ENCODE peak calls at places on chromosomes 12 and 14, in seven cellular contexts. One of them, this sample, is unnamed.

GRCh38 chr12:113762155-113762848 is 203.8 kb downstream of the RBM19 start:
- DNase-seq in K562: no peak
- DNase-seq in HCT116: no peak
- DNase-seq in GM12878: no peak
- DNase-seq in SK-N-SH: peak
- DNase-seq in HepG2: no peak
- DNase-seq in T47D: no peak
- DNase-seq in this sample: no peak

GRCh38 chr12:1606021-1606622 is 11.7 kb upstream of the FBXL14 start:
- DNase-seq in GM12878: peak
- DNase-seq in T47D: no peak
- DNase-seq in HepG2: peak
- DNase-seq in SK-N-SH: peak
- DNase-seq in K562: peak
- DNase-seq in HCT116: peak
- DNase-seq in this sample: no peak

GRCh38 chr12:21434704-21435103 is 2.8 kb upstream of the PYROXD1 start:
- DNase-seq in T47D: no peak
- DNase-seq in SK-N-SH: no peak
- DNase-seq in HepG2: no peak
- DNase-seq in HCT116: no peak
- DNase-seq in K562: no peak
- DNase-seq in GM12878: no peak
- DNase-seq in this sample: no peak

GRCh38 chr14:36317650-36318049 is 2.8 kb downstream of the MBIP start:
- DNase-seq in SK-N-SH: no peak
- DNase-seq in HepG2: no peak
- DNase-seq in HCT116: no peak
- DNase-seq in GM12878: no peak
- DNase-seq in T47D: no peak
- DNase-seq in K562: no peak
- DNase-seq in this sample: no peak

GRCh38 chr14:100748403-100748802 is 21.7 kb downstream of the DLK1 start:
- DNase-seq in HCT116: no peak
- DNase-seq in T47D: no peak
- DNase-seq in K562: no peak
- DNase-seq in SK-N-SH: no peak
- DNase-seq in HepG2: no peak
- DNase-seq in GM12878: no peak
- DNase-seq in this sample: no peak

GRCh38 chr12:44668443-44668842 is 207.7 kb downstream of the NELL2 start:
- DNase-seq in SK-N-SH: no peak
- DNase-seq in HepG2: no peak
- DNase-seq in HCT116: no peak
- DNase-seq in GM12878: no peak
- DNase-seq in T47D: no peak
- DNase-seq in K562: no peak
- DNase-seq in this sample: no peak

GRCh38 chr12:92068441-92068840 is 77.2 kb downstream of the BTG1 start:
- DNase-seq in K562: no peak
- DNase-seq in SK-N-SH: peak
- DNase-seq in GM12878: no peak
- DNase-seq in HepG2: peak
- DNase-seq in HCT116: no peak
- DNase-seq in T47D: no peak
- DNase-seq in this sample: no peak

GRCh38 chr12:7354521-7354920 is 50.6 kb downstream of the ACSM4 start:
- DNase-seq in HCT116: no peak
- DNase-seq in HepG2: no peak
- DNase-seq in GM12878: no peak
- DNase-seq in K562: no peak
- DNase-seq in T47D: no peak
- DNase-seq in SK-N-SH: no peak
- DNase-seq in this sample: no peak

GRCh38 chr12:66405395-66405794 is 103.1 kb downstream of the HELB start:
- DNase-seq in K562: no peak
- DNase-seq in GM12878: no peak
- DNase-seq in HepG2: no peak
- DNase-seq in HCT116: no peak
- DNase-seq in T47D: no peak
- DNase-seq in SK-N-SH: no peak
- DNase-seq in this sample: no peak

GRCh38 chr12:54246011-54246641 is 33.8 kb downstream of the CBX5 start:
- DNase-seq in T47D: no peak
- DNase-seq in GM12878: no peak
- DNase-seq in K562: no peak
- DNase-seq in SK-N-SH: no peak
- DNase-seq in HCT116: no peak
- DNase-seq in HepG2: no peak
- DNase-seq in this sample: no peak

GRCh38 chr14:91258021-91258618 is 13.6 kb upstream of the GPR68 start:
- DNase-seq in SK-N-SH: no peak
- DNase-seq in GM12878: no peak
- DNase-seq in HCT116: no peak
- DNase-seq in T47D: no peak
- DNase-seq in HepG2: no peak
- DNase-seq in K562: no peak
- DNase-seq in this sample: no peak

GRCh38 chr14:50335389-50335788 is 23.3 kb downstream of the DMAC2L start:
- DNase-seq in GM12878: no peak
- DNase-seq in HCT116: no peak
- DNase-seq in K562: no peak
- DNase-seq in HepG2: peak
- DNase-seq in T47D: no peak
- DNase-seq in SK-N-SH: peak
- DNase-seq in this sample: peak

GRCh38 chr12:113204806-113205205 is 16.5 kb upstream of the TPCN1 start:
- DNase-seq in HepG2: no peak
- DNase-seq in GM12878: no peak
- DNase-seq in K562: no peak
- DNase-seq in T47D: no peak
- DNase-seq in SK-N-SH: no peak
- DNase-seq in HCT116: no peak
- DNase-seq in this sample: no peak

GRCh38 chr14:94309721-94310120 is 13.4 kb downstream of the SERPINA6 start:
- DNase-seq in HCT116: no peak
- DNase-seq in HepG2: no peak
- DNase-seq in K562: no peak
- DNase-seq in T47D: no peak
- DNase-seq in SK-N-SH: no peak
- DNase-seq in GM12878: no peak
- DNase-seq in this sample: no peak

GRCh38 chr12:57825451-57825850 is 6.9 kb upstream of the AVIL start:
- DNase-seq in K562: no peak
- DNase-seq in HCT116: no peak
- DNase-seq in HepG2: no peak
- DNase-seq in GM12878: no peak
- DNase-seq in SK-N-SH: no peak
- DNase-seq in T47D: no peak
- DNase-seq in this sample: no peak

GRCh38 chr12:69872804-69873203 is 47.8 kb downstream of the MYRFL start:
- DNase-seq in HepG2: no peak
- DNase-seq in T47D: no peak
- DNase-seq in GM12878: no peak
- DNase-seq in K562: no peak
- DNase-seq in SK-N-SH: no peak
- DNase-seq in HCT116: no peak
- DNase-seq in this sample: no peak

GRCh38 chr14:32512813-32513212 is 183.7 kb downstream of the AKAP6 start:
- DNase-seq in SK-N-SH: no peak
- DNase-seq in K562: no peak
- DNase-seq in GM12878: no peak
- DNase-seq in HepG2: no peak
- DNase-seq in HCT116: no peak
- DNase-seq in T47D: no peak
- DNase-seq in this sample: no peak

GRCh38 chr12:88753074-88753473 is 172.8 kb upstream of the KITLG start:
- DNase-seq in HepG2: no peak
- DNase-seq in GM12878: no peak
- DNase-seq in K562: no peak
- DNase-seq in HCT116: no peak
- DNase-seq in T47D: no peak
- DNase-seq in SK-N-SH: no peak
- DNase-seq in this sample: no peak

GRCh38 chr12:5003025-5003666 is 40.5 kb upstream of the KCNA5 start:
- DNase-seq in HepG2: peak
- DNase-seq in SK-N-SH: peak
- DNase-seq in K562: peak
- DNase-seq in HCT116: peak
- DNase-seq in GM12878: no peak
- DNase-seq in T47D: peak
- DNase-seq in this sample: peak

GRCh38 chr12:40207551-40207950 is 17.2 kb upstream of the LRRK2 start:
- DNase-seq in HCT116: no peak
- DNase-seq in HepG2: no peak
- DNase-seq in T47D: no peak
- DNase-seq in SK-N-SH: no peak
- DNase-seq in K562: no peak
- DNase-seq in GM12878: no peak
- DNase-seq in this sample: no peak

GRCh38 chr12:78290606-78291345 is 460.1 kb downstream of the NAV3 start:
- DNase-seq in HCT116: no peak
- DNase-seq in SK-N-SH: no peak
- DNase-seq in K562: no peak
- DNase-seq in GM12878: no peak
- DNase-seq in T47D: no peak
- DNase-seq in HepG2: peak
- DNase-seq in this sample: no peak
- TF ChIP-seq JUND in HCT116: no peak
- TF ChIP-seq JUND in SK-N-SH: peak
- TF ChIP-seq JUND in K562: no peak
- TF ChIP-seq JUND in GM12878: no peak
- TF ChIP-seq JUND in T47D: no peak
- TF ChIP-seq JUND in HepG2: no peak
- TF ChIP-seq JUND in this sample: no peak

GRCh38 chr14:65290830-65291229 is 121.7 kb upstream of the FUT8 start:
- DNase-seq in K562: no peak
- DNase-seq in SK-N-SH: no peak
- DNase-seq in HepG2: peak
- DNase-seq in GM12878: no peak
- DNase-seq in HCT116: peak
- DNase-seq in T47D: no peak
- DNase-seq in this sample: no peak

GRCh38 chr14:65282909-65283253 is 129.6 kb upstream of the FUT8 start:
- DNase-seq in GM12878: no peak
- DNase-seq in HepG2: no peak
- DNase-seq in SK-N-SH: no peak
- DNase-seq in K562: no peak
- DNase-seq in HCT116: no peak
- DNase-seq in T47D: no peak
- DNase-seq in this sample: no peak

GRCh38 chr14:65286443-65286842 is 126.1 kb upstream of the FUT8 start:
- DNase-seq in HCT116: peak
- DNase-seq in T47D: no peak
- DNase-seq in GM12878: no peak
- DNase-seq in SK-N-SH: peak
- DNase-seq in HepG2: peak
- DNase-seq in K562: no peak
- DNase-seq in this sample: no peak

GRCh38 chr14:65291561-65291960 is 121.0 kb upstream of the FUT8 start:
- DNase-seq in T47D: no peak
- DNase-seq in K562: no peak
- DNase-seq in HepG2: no peak
- DNase-seq in SK-N-SH: no peak
- DNase-seq in GM12878: no peak
- DNase-seq in HCT116: no peak
- DNase-seq in this sample: no peak

DNA sequence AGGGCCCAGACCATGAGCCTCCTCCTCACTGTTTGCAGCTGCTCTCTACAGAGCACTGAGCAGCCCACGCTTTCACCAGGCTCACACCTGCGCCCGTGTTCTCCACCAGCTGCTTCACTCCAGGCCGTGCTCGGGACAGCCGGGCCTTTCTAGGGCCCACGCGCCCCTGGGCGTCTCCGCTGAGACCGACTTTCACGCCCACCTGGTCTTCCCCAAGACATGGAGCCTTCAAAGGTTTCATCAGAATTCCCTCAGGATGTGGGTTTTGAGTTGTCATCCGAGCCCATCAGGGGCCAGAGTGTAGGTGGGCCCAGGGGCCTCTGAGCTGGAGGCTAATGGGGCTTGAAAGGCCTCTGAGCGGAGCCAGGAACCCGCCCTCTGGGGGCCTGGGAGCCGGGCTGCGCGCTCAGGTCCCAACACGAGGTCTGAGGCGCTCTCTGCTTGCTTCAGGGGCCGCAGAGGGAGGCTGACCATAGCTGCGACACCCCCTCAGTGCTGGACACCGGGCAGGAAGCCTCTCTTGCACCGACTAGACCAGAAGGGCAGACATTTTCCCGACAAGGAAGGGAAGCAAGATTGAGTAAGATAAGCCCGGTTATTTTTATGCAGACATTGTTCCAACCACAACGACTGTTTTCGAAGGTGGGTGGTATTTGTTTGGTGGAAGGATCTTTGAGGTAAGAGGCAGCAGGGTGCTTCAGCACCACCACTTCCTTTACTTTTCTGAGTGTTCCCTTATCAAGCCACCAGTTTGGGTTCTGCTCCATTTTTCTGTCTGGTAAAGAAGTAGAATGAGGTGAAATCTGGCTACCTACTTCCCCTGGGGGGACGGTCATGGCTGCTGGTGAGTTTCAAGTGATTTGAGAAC is 125.0 kb upstream of the FUT8 start:
- DNase-seq in GM12878: no peak
- DNase-seq in T47D: no peak
- DNase-seq in HCT116: no peak
- DNase-seq in HepG2: no peak
- DNase-seq in K562: no peak
- DNase-seq in SK-N-SH: no peak
- DNase-seq in this sample: no peak
- TF ChIP-seq JUND in GM12878: no peak
- TF ChIP-seq JUND in T47D: no peak
- TF ChIP-seq JUND in HCT116: no peak
- TF ChIP-seq JUND in HepG2: no peak
- TF ChIP-seq JUND in K562: no peak
- TF ChIP-seq JUND in SK-N-SH: no peak
- TF ChIP-seq JUND in this sample: no peak

GRCh38 chr12:2642896-2643425 is 151.8 kb upstream of the FKBP4 start:
- DNase-seq in SK-N-SH: no peak
- DNase-seq in K562: no peak
- DNase-seq in GM12878: no peak
- DNase-seq in HCT116: no peak
- DNase-seq in HepG2: no peak
- DNase-seq in T47D: no peak
- DNase-seq in this sample: no peak
- TF ChIP-seq JUND in SK-N-SH: no peak
- TF ChIP-seq JUND in K562: no peak
- TF ChIP-seq JUND in GM12878: no peak
- TF ChIP-seq JUND in HCT116: no peak
- TF ChIP-seq JUND in HepG2: no peak
- TF ChIP-seq JUND in T47D: no peak
- TF ChIP-seq JUND in this sample: no peak

GRCh38 chr12:31324845-31325523 is 966 bp downstream of the SINHCAF start:
- DNase-seq in SK-N-SH: peak
- DNase-seq in HCT116: no peak
- DNase-seq in HepG2: no peak
- DNase-seq in K562: peak
- DNase-seq in T47D: peak
- DNase-seq in GM12878: no peak
- DNase-seq in this sample: no peak
- TF ChIP-seq JUND in SK-N-SH: no peak
- TF ChIP-seq JUND in HCT116: no peak
- TF ChIP-seq JUND in HepG2: no peak
- TF ChIP-seq JUND in K562: no peak
- TF ChIP-seq JUND in T47D: no peak
- TF ChIP-seq JUND in GM12878: no peak
- TF ChIP-seq JUND in this sample: no peak

GRCh38 chr14:30874120-30874998 is at the start of gene COCH:
- DNase-seq in SK-N-SH: peak
- DNase-seq in GM12878: no peak
- DNase-seq in T47D: no peak
- DNase-seq in HepG2: peak
- DNase-seq in HCT116: peak
- DNase-seq in K562: peak
- DNase-seq in this sample: no peak
- TF ChIP-seq JUND in SK-N-SH: no peak
- TF ChIP-seq JUND in GM12878: no peak
- TF ChIP-seq JUND in T47D: no peak
- TF ChIP-seq JUND in HepG2: peak
- TF ChIP-seq JUND in HCT116: no peak
- TF ChIP-seq JUND in K562: no peak
- TF ChIP-seq JUND in this sample: no peak

This sample was measured in H1.